ENCODE peak calls at places on chromosomes 6 and 20, in nine cellular contexts. M, X, Q, V, A, Y, H, W and O are unnamed samples.

GRCh38 chr20:25750220-25750764 is 53.6 kb upstream of the ZNF337 start:
- DNase-seq in A (no peak), Y (no peak), V (no peak), X (no peak), W (no peak), H (no peak), M (no peak), Q (no peak), O (no peak)

GRCh38 chr20:469746-470490 is 7.6 kb upstream of the TBC1D20 start:
- DNase-seq in H (no peak), M (no peak), A (no peak), X (no peak), V (no peak), Y (no peak), Q (no peak), W (no peak), O (no peak)

GRCh38 chr6:93550551-93551276 is 131.4 kb upstream of the EPHA7 start:
- DNase-seq in X (no peak), Y (no peak), Q (no peak), W (no peak), V (peak), M (no peak), H (no peak), A (no peak), O (no peak)

GRCh38 chr6:42694586-42694985 is 27.8 kb downstream of the PRPH2 start:
- DNase-seq in W (no peak), H (no peak), M (no peak), X (no peak), A (no peak), Q (no peak), Y (no peak), V (peak), O (no peak)

GRCh38 chr20:1868856-1869255 is 26.4 kb upstream of the SIRPA start:
- DNase-seq in Q (no peak), X (no peak), Y (no peak), A (peak), M (no peak), V (peak), W (no peak), H (no peak), O (no peak)

GRCh38 chr6:76876922-76877553 is 586.3 kb downstream of the HTR1B start:
- DNase-seq in H (peak), Y (peak), M (no peak), A (no peak), V (peak), X (no peak), Q (no peak), W (peak), O (peak)

GRCh38 chr20:33524261-33524660 is 34.4 kb downstream of the CBFA2T2 start:
- DNase-seq in M (no peak), V (no peak), W (no peak), A (peak), Y (no peak), H (no peak), X (no peak), Q (no peak), O (no peak)

GRCh38 chr6:99613705-99614429 is 7.2 kb downstream of the PRDM13 start:
- DNase-seq in Y (peak), A (no peak), H (no peak), M (no peak), X (no peak), W (peak), V (no peak), Q (no peak), O (no peak)

GRCh38 chr6:125251516-125252229 is 50.1 kb downstream of the HDDC2 start:
- DNase-seq in W (no peak), H (no peak), Y (no peak), X (no peak), A (peak), M (no peak), V (peak), Q (no peak), O (no peak)

GRCh38 chr20:39829713-39830112 is 859.3 kb downstream of the MAFB start:
- DNase-seq in X (no peak), V (no peak), M (no peak), H (no peak), W (no peak), Y (no peak), Q (no peak), A (no peak), O (no peak)

GRCh38 chr20:25355866-25356265 is 34.8 kb downstream of the ABHD12 start:
- DNase-seq in Q (no peak), H (no peak), M (no peak), V (no peak), X (no peak), W (no peak), Y (no peak), A (no peak), O (no peak)